ENCODE peak calls at places on chromosomes 13 and 19, in five cellular contexts. F is H54; M is CD8-positive, alpha-beta memory T cell; P is nucleus accumbens; A is ELR. T is an unnamed sample.

GRCh38 chr13:38979891-38980627 is 10.6 kb downstream of the STOML3 start:
- DNase-seq in F (no peak), M (no peak), P (no peak), A (no peak), T (no peak)

GRCh38 chr19:30704716-30705115 is 332.5 kb downstream of the ZNF536 start:
- DNase-seq in F (no peak), M (no peak), P (no peak), A (no peak), T (no peak)

GRCh38 chr13:102721800-102722231 is 27.0 kb upstream of the METTL21C start:
- DNase-seq in F (no peak), M (no peak), P (peak), A (no peak), T (no peak)

GRCh38 chr19:31249217-31249616 is 100.0 kb downstream of the TSHZ3 start:
- DNase-seq in F (no peak), M (no peak), P (no peak), A (no peak), T (no peak)

GRCh38 chr19:19386373-19386869 is 19.1 kb upstream of the GATAD2A start:
- DNase-seq in F (no peak), M (no peak), P (no peak), A (peak), T (no peak)

GRCh38 chr13:28530729-28531194 is 35.8 kb upstream of the FLT1 start:
- DNase-seq in F (no peak), M (no peak), P (no peak), A (peak), T (no peak)

GRCh38 chr13:73429691-73430090 is 370.9 kb downstream of the KLF5 start:
- DNase-seq in F (no peak), M (no peak), P (no peak), A (peak), T (no peak)

GRCh38 chr13:31195616-31196015 is 4.2 kb upstream of the B3GLCT start:
- DNase-seq in F (no peak), M (no peak), P (no peak), A (no peak), T (no peak)

GRCh38 chr19:33905473-33905936 is 108.8 kb downstream of the KCTD15 start:
- DNase-seq in F (no peak), M (no peak), P (no peak), A (no peak), T (no peak)

GRCh38 chr19:53195265-53195879 is 2.2 kb upstream of the ZNF665 start:
- DNase-seq in F (peak), M (peak), P (peak), A (peak), T (peak)

GRCh38 chr19:3509566-3509989 is 3.5 kb downstream of the FZR1 start:
- DNase-seq in F (peak), M (no peak), P (no peak), A (peak), T (no peak)

GRCh38 chr13:57631607-57632275 is at the start of gene PCDH17:
- DNase-seq in F (no peak), M (peak), P (peak), A (no peak), T (no peak)

GRCh38 chr13:24032674-24033073 is 127.8 kb upstream of the SPATA13 start:
- DNase-seq in F (no peak), M (no peak), P (no peak), A (no peak), T (no peak)

GRCh38 chr13:97653741-97654140 is 219.8 kb downstream of the RAP2A start:
- DNase-seq in F (no peak), M (no peak), P (no peak), A (peak), T (no peak)

GRCh38 chr13:63501702-63502101 is 2086.1 kb upstream of the PCDH20 start:
- DNase-seq in F (no peak), M (no peak), P (no peak), A (no peak), T (no peak)

GRCh38 chr13:33349996-33350826 is 64.7 kb upstream of the STARD13 start:
- DNase-seq in F (peak), M (no peak), P (no peak), A (peak), T (no peak)

GRCh38 chr19:40588110-40588854 is 11.6 kb downstream of the SHKBP1 start:
- DNase-seq in F (no peak), M (no peak), P (no peak), A (peak), T (no peak)

GRCh38 chr19:42115219-42115618 is 17.0 kb downstream of the POU2F2 start:
- DNase-seq in F (no peak), M (no peak), P (no peak), A (no peak), T (no peak)

GRCh38 chr19:43105496-43105895 is 23.0 kb upstream of the PSG2 start:
- DNase-seq in F (no peak), M (no peak), P (no peak), A (peak), T (no peak)

GRCh38 chr13:100235311-100235901 is 146.5 kb downstream of the PCCA start:
- DNase-seq in F (peak), M (peak), P (no peak), A (peak), T (no peak)

GRCh38 chr13:31987535-31988170 is 43.9 kb upstream of the FRY start:
- DNase-seq in F (no peak), M (no peak), P (no peak), A (no peak), T (no peak)

GRCh38 chr19:46812898-46813569 is 24.6 kb upstream of the SLC1A5 start:
- DNase-seq in F (no peak), M (no peak), P (no peak), A (no peak), T (no peak)

GRCh38 chr19:3336680-3337523 is 29.5 kb upstream of the NFIC start:
- DNase-seq in F (no peak), M (no peak), P (peak), A (no peak), T (no peak)

GRCh38 chr13:106596287-106596937 is 28.5 kb upstream of the ARGLU1 start:
- DNase-seq in F (no peak), M (no peak), P (no peak), A (no peak), T (no peak)

GRCh38 chr19:47469719-47470118 is 2.0 kb downstream of the SLC8A2 start:
- DNase-seq in F (no peak), M (no peak), P (no peak), A (no peak), T (no peak)

GRCh38 chr19:42076375-42076944 is 494 bp downstream of the ZNF574 start:
- DNase-seq in F (no peak), M (no peak), P (no peak), A (no peak), T (peak)

GRCh38 chr13:19157461-19157860 is 24.2 kb downstream of the TUBA3C start:
- DNase-seq in F (no peak), M (no peak), P (no peak), A (no peak), T (no peak)

GRCh38 chr19:58395220-58395978 is at the start of gene RNF225:
- DNase-seq in F (no peak), M (no peak), P (no peak), A (no peak), T (no peak)

GRCh38 chr13:76861859-76862258 is 24.3 kb downstream of the KCTD12 start:
- DNase-seq in F (no peak), M (no peak), P (no peak), A (no peak), T (no peak)

GRCh38 chr13:40519637-40520036 is 146.8 kb downstream of the FOXO1 start:
- DNase-seq in F (no peak), M (no peak), P (no peak), A (no peak), T (no peak)

GRCh38 chr19:11346104-11346940 is at the start of the genes CCDC159 and TMEM205:
- DNase-seq in F (peak), M (peak), P (peak), A (peak), T (peak)

GRCh38 chr13:33351324-33351723 is 65.8 kb upstream of the STARD13 start:
- DNase-seq in F (peak), M (no peak), P (no peak), A (peak), T (no peak)

GRCh38 chr19:5308471-5309437 is 31.9 kb downstream of the PTPRS start:
- DNase-seq in F (no peak), M (no peak), P (peak), A (peak), T (no peak)